ENCODE peak calls at places on chromosomes 6 and 20, in ten cellular contexts. L is astrocyte of the spinal cord, Q is Peyer's patch, F is endothelial cell, C is BJ, N is cardiac muscle cell, Z is GM12865, D is right lobe of liver, J is HFFc6, E is HepG2. S is an unnamed sample.

GRCh38 chr20:62351469-62352401 is 15.4 kb downstream of the LAMA5 start:
- DNase-seq in L (no peak), Q (no peak), F (no peak), C (no peak), N (no peak), Z (no peak), D (no peak), J (no peak), E (no peak), S (no peak)

GRCh38 chr20:20412750-20413149 is 44.8 kb downstream of the INSM1 start:
- DNase-seq in L (peak), Q (no peak), F (no peak), C (no peak), N (no peak), Z (no peak), D (no peak), J (no peak), E (no peak), S (no peak)

GRCh38 chr6:5995705-5996686 is 10.7 kb downstream of the NRN1 start:
- DNase-seq in L (peak), Q (peak), F (peak), C (no peak), N (no peak), Z (no peak), D (peak), J (peak), E (peak), S (peak)

GRCh38 chr6:57135885-57136284 is 36.2 kb upstream of the BAG2 start:
- DNase-seq in L (peak), Q (no peak), F (no peak), C (peak), N (no peak), Z (no peak), D (no peak), J (no peak), E (no peak), S (no peak)

GRCh38 chr6:90393232-90393884 is 96.7 kb upstream of the BACH2 start:
- DNase-seq in L (peak), Q (peak), F (peak), C (no peak), N (peak), Z (peak), D (no peak), J (peak), E (peak), S (no peak)

GRCh38 chr6:134724653-134725340 is 225.1 kb downstream of the ALDH8A1 start:
- DNase-seq in L (peak), Q (no peak), F (no peak), C (no peak), N (no peak), Z (no peak), D (no peak), J (peak), E (no peak), S (no peak)

GRCh38 chr6:42210551-42210950 is 7.1 kb downstream of the MRPS10 start:
- DNase-seq in L (no peak), Q (no peak), F (no peak), C (no peak), N (no peak), Z (no peak), D (no peak), J (no peak), E (no peak), S (no peak)

GRCh38 chr6:27502508-27503435 is 29.9 kb upstream of the ZNF184 start:
- DNase-seq in L (peak), Q (peak), F (peak), C (no peak), N (peak), Z (peak), D (no peak), J (peak), E (peak), S (peak)

GRCh38 chr20:1822564-1823420 is 72.4 kb upstream of the SIRPA start:
- DNase-seq in L (no peak), Q (no peak), F (no peak), C (no peak), N (peak), Z (no peak), D (no peak), J (peak), E (peak), S (no peak)

GRCh38 chr6:166259296-166259977 is 48.8 kb downstream of the PRR18 start:
- DNase-seq in L (no peak), Q (peak), F (no peak), C (no peak), N (no peak), Z (peak), D (no peak), J (no peak), E (no peak), S (no peak)

GRCh38 chr6:39362487-39362865 is 40.0 kb upstream of the KCNK16 start:
- DNase-seq in L (no peak), Q (no peak), F (no peak), C (no peak), N (no peak), Z (no peak), D (no peak), J (no peak), E (no peak), S (no peak)

GRCh38 chr6:25998379-25998778 is 35.8 kb downstream of the TRIM38 start:
- DNase-seq in L (no peak), Q (no peak), F (no peak), C (no peak), N (no peak), Z (no peak), D (no peak), J (no peak), E (no peak), S (no peak)

GRCh38 chr20:20134941-20135572 is 82.7 kb downstream of the CFAP61 start:
- DNase-seq in L (no peak), Q (no peak), F (no peak), C (no peak), N (no peak), Z (no peak), D (no peak), J (no peak), E (no peak), S (no peak)

GRCh38 chr20:44223721-44224120 is 13.2 kb upstream of the OSER1 start:
- DNase-seq in L (no peak), Q (no peak), F (no peak), C (no peak), N (no peak), Z (no peak), D (no peak), J (no peak), E (no peak), S (no peak)

GRCh38 chr6:41939848-41940758 is 1.5 kb downstream of the CCND3 start:
- DNase-seq in L (peak), Q (peak), F (no peak), C (no peak), N (peak), Z (peak), D (peak), J (peak), E (no peak), S (no peak)

GRCh38 chr20:37119356-37120036 is 23.7 kb upstream of the RBL1 start:
- DNase-seq in L (no peak), Q (no peak), F (no peak), C (no peak), N (no peak), Z (no peak), D (no peak), J (no peak), E (no peak), S (no peak)

GRCh38 chr6:73521351-73522254 is 771 bp upstream of the EEF1A1 start:
- DNase-seq in L (peak), Q (peak), F (peak), C (peak), N (peak), Z (peak), D (peak), J (peak), E (peak), S (peak)

GRCh38 chr20:12276011-12276673 is 358.4 kb downstream of the BTBD3 start:
- DNase-seq in L (no peak), Q (no peak), F (no peak), C (no peak), N (no peak), Z (no peak), D (no peak), J (no peak), E (no peak), S (no peak)

GRCh38 chr20:32516985-32517873 is 67.9 kb downstream of the NOL4L start:
- DNase-seq in L (no peak), Q (no peak), F (peak), C (no peak), N (no peak), Z (no peak), D (no peak), J (no peak), E (no peak), S (peak)

GRCh38 chr6:157909282-157909664 is 72.4 kb upstream of the SYNJ2 start:
- DNase-seq in L (no peak), Q (no peak), F (no peak), C (no peak), N (no peak), Z (peak), D (no peak), J (no peak), E (no peak), S (no peak)

GRCh38 chr20:11686900-11687543 is 230.7 kb upstream of the BTBD3 start:
- DNase-seq in L (peak), Q (no peak), F (peak), C (no peak), N (peak), Z (no peak), D (peak), J (no peak), E (no peak), S (peak)

GRCh38 chr6:73854998-73855718 is 159.2 kb downstream of the CD109 start:
- DNase-seq in L (peak), Q (no peak), F (peak), C (no peak), N (peak), Z (peak), D (no peak), J (peak), E (peak), S (no peak)

GRCh38 chr6:76861403-76861802 is 601.9 kb downstream of the HTR1B start:
- DNase-seq in L (no peak), Q (peak), F (peak), C (no peak), N (peak), Z (peak), D (peak), J (no peak), E (peak), S (no peak)
- TF ChIP-seq CTCF in L (peak), Q (peak), F (peak), C (peak), N (peak), Z (peak), D (peak), J (peak), E (peak), S (peak)

DNA sequence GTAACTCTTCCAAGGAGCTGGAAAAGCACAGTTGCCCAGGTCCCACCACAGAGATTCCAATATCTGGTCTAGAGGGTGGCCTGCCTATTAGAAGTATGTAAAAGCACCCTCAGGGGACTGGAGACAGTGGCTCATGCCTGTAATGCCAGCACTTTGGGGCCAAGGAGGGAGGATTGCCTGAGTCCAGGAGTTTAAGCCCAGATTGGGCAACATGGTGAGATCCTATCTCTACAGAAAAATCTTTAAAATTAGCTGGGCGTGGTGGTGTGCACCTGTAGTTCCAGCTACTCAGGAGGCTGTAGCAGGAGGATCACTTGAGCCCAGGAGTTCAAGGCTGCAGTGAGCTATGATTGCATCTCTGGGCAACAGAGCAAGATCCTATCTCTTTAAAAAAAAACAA is 378.3 kb downstream of the KIF16B start:
- DNase-seq in L (no peak), Q (no peak), F (no peak), C (no peak), N (no peak), Z (no peak), D (no peak), J (no peak), E (no peak), S (no peak)
- TF ChIP-seq CTCF in L (no peak), Q (no peak), F (no peak), C (no peak), N (no peak), Z (no peak), D (no peak), J (no peak), E (no peak), S (no peak)

GRCh38 chr20:40467703-40468411 is 221.2 kb downstream of the MAFB start:
- DNase-seq in L (no peak), Q (no peak), F (no peak), C (no peak), N (no peak), Z (no peak), D (no peak), J (no peak), E (no peak), S (no peak)

GRCh38 chr20:40470313-40471260 is 218.4 kb downstream of the MAFB start:
- DNase-seq in L (no peak), Q (no peak), F (no peak), C (no peak), N (no peak), Z (no peak), D (no peak), J (no peak), E (no peak), S (no peak)

GRCh38 chr20:40468759-40469158 is 220.3 kb downstream of the MAFB start:
- DNase-seq in L (no peak), Q (no peak), F (no peak), C (no peak), N (no peak), Z (no peak), D (no peak), J (no peak), E (no peak), S (no peak)

GRCh38 chr20:40472905-40473304 is 216.1 kb downstream of the MAFB start:
- DNase-seq in L (no peak), Q (no peak), F (no peak), C (no peak), N (no peak), Z (no peak), D (no peak), J (no peak), E (no peak), S (no peak)

DNA sequence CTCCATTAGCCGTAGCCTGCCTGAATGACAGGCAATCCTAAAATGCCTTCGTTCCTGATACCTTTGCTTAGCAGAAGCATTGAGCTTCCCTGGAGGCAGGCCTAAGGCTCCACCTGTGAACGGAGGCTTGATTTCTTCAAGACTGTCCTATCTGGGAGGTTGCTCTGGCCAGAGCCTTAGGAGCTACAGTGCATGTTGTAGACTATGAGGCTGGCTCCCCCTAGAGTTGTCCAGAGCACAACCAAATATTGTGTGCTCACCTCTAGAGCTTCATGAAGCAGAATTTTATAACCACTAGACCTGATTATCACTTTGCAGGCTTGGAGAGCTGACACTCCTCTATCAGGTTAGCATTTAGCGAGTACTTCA is 217.8 kb downstream of the MAFB start:
- DNase-seq in L (no peak), Q (no peak), F (peak), C (no peak), N (no peak), Z (peak), D (no peak), J (no peak), E (no peak), S (no peak)
- TF ChIP-seq CTCF in L (peak), Q (peak), F (no peak), C (no peak), N (no peak), Z (no peak), D (no peak), J (no peak), E (peak), S (no peak)

DNA sequence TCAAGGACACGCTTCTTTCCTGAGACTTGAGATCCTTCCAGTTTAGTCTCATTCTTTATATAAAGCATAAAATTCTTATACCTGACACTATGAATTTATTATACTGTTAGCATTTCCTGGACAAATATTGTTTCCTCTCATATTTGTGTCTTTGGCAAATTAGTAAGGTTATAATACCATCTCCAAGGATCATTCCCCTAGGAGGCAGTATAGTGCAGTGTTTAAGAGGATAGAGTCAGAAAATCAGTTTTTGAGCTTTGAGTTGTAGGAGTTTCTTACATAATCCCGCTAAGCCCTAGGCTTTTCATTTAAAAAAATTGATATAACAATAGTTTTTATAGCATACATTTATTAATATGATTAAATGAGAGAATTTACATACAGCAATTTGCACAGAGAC is 510.8 kb downstream of the TENT5A start:
- DNase-seq in L (peak), Q (no peak), F (no peak), C (no peak), N (peak), Z (peak), D (no peak), J (peak), E (peak), S (no peak)
- TF ChIP-seq CTCF in L (peak), Q (peak), F (peak), C (peak), N (peak), Z (peak), D (peak), J (peak), E (peak), S (peak)

DNA sequence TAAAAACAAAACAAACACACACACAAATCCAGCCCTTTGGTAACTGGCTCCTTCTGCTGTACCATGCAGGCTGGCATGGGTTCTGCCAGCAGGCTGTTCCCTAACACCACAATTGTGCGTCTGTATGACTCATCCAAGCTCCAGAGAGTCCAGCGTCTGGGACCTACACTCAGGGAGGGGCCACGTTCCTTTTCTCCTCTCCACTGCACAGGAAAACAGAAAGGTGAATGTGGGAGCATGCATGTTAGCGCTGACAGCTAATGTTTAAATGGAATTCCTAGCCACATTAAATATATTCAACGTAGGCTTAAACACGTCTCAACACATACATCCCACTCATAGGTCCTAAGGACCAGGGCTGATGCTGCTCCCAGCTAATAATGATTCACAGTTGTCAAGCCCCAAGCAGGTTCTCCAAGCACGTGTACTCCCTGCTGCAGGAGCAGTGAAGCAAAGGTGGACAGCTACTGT is 20.7 kb downstream of the MAP1LC3A start:
- DNase-seq in L (peak), Q (peak), F (no peak), C (no peak), N (peak), Z (no peak), D (no peak), J (peak), E (peak), S (peak)
- TF ChIP-seq CTCF in L (peak), Q (peak), F (no peak), C (peak), N (peak), Z (no peak), D (peak), J (peak), E (peak), S (peak)

GRCh38 chr20:22315771-22316170 is 268.6 kb downstream of the FOXA2 start:
- DNase-seq in L (no peak), Q (no peak), F (no peak), C (no peak), N (no peak), Z (peak), D (no peak), J (no peak), E (no peak), S (no peak)

GRCh38 chr20:22308934-22309333 is 275.4 kb downstream of the FOXA2 start:
- DNase-seq in L (no peak), Q (no peak), F (no peak), C (no peak), N (no peak), Z (no peak), D (no peak), J (no peak), E (peak), S (no peak)

GRCh38 chr20:22312744-22313346 is 271.5 kb downstream of the FOXA2 start:
- DNase-seq in L (peak), Q (no peak), F (peak), C (no peak), N (peak), Z (peak), D (no peak), J (no peak), E (peak), S (no peak)
- TF ChIP-seq CTCF in L (peak), Q (peak), F (peak), C (peak), N (peak), Z (peak), D (peak), J (peak), E (peak), S (peak)

GRCh38 chr6:111478749-111479148 is 4.3 kb downstream of the REV3L start:
- DNase-seq in L (peak), Q (no peak), F (no peak), C (no peak), N (peak), Z (peak), D (no peak), J (peak), E (peak), S (no peak)
- TF ChIP-seq CTCF in L (peak), Q (peak), F (no peak), C (peak), N (peak), Z (peak), D (peak), J (peak), E (peak), S (peak)

S was measured in kidney.